ENCODE peak calls at places on chromosomes 7 and 10, in six cellular contexts. L is heart left ventricle, Y is ACHN, A is amniotic epithelial cell, H is AG08396, S is NCI-H2029. M is an unnamed sample.

GRCh38 chr10:3848768-3849643 is 64.0 kb upstream of the KLF6 start:
- DNase-seq in L (no peak), Y (no peak), A (peak), H (peak), S (no peak), M (peak)

GRCh38 chr7:128920913-128921582 is 10.5 kb upstream of the KCP start:
- DNase-seq in L (no peak), Y (peak), A (no peak), H (no peak), S (no peak), M (no peak)

GRCh38 chr7:48035967-48036478 is 680 bp downstream of the C7orf57 start:
- DNase-seq in L (peak), Y (peak), A (peak), H (peak), S (no peak), M (no peak)

GRCh38 chr10:124353896-124354295 is 64.8 kb downstream of the OAT start:
- DNase-seq in L (no peak), Y (no peak), A (no peak), H (no peak), S (no peak), M (no peak)

GRCh38 chr10:21171936-21172773 is 275.0 kb upstream of the NEBL start:
- DNase-seq in L (no peak), Y (no peak), A (no peak), H (no peak), S (peak), M (no peak)

GRCh38 chr7:76428868-76429805 is 4.4 kb downstream of the ZP3 start:
- DNase-seq in L (no peak), Y (no peak), A (peak), H (no peak), S (no peak), M (peak)

GRCh38 chr7:155205368-155206285 is 92.1 kb upstream of the INSIG1 start:
- DNase-seq in L (peak), Y (peak), A (peak), H (peak), S (no peak), M (peak)

GRCh38 chr10:1465421-1465902 is 271.9 kb downstream of the ADARB2 start:
- DNase-seq in L (no peak), Y (no peak), A (no peak), H (no peak), S (no peak), M (no peak)

M was measured in KBM-7.